ENCODE peak calls at places on chromosomes 7 and 10, in four cellular contexts. A is HCT116, B is K562, L is HepG2. C is an unnamed sample.

GRCh38 chr10:60734226-60734625 is 44.1 kb upstream of the CDK1 start:
- DNase-seq in A (no peak), B (no peak), L (no peak), C (no peak)

GRCh38 chr7:120725376-120726039 is 132.4 kb downstream of the TSPAN12 start:
- DNase-seq in A (peak; percentile 43), B (peak; percentile 38), L (peak; percentile 16), C (no peak)

GRCh38 chr10:132407243-132407746 is 10.3 kb downstream of the PWWP2B start:
- DNase-seq in A (no peak), B (no peak), L (peak; percentile 58), C (no peak)

GRCh38 chr10:84117683-84118394 is 21.5 kb upstream of the GHITM start:
- DNase-seq in A (no peak), B (no peak), L (no peak), C (no peak)

GRCh38 chr10:44993922-44994751 is 6.6 kb upstream of the ZNF22 start:
- DNase-seq in A (no peak), B (no peak), L (peak; percentile 52), C (no peak)

GRCh38 chr7:150788474-150789269 is 11.5 kb downstream of the TMEM176B start:
- DNase-seq in A (no peak), B (no peak), L (no peak), C (no peak)

GRCh38 chr10:74825033-74825370 is 1.4 kb upstream of the KAT6B start:
- DNase-seq in A (no peak), B (peak; percentile 76), L (no peak), C (peak; percentile 70)

GRCh38 chr10:20879136-20879535 is 18.0 kb downstream of the NEBL start:
- DNase-seq in A (no peak), B (no peak), L (no peak), C (no peak)

GRCh38 chr10:122188706-122189105 is 82.4 kb upstream of the BTBD16 start:
- DNase-seq in A (no peak), B (no peak), L (no peak), C (no peak)

GRCh38 chr7:64755881-64756280 is 38.3 kb upstream of the ZNF138 start:
- DNase-seq in A (no peak), B (no peak), L (no peak), C (no peak)

GRCh38 chr10:44854693-44855350 is 56.3 kb upstream of the TMEM72 start:
- DNase-seq in A (no peak), B (no peak), L (no peak), C (no peak)

GRCh38 chr7:139682136-139683013 is 95.4 kb downstream of the HIPK2 start:
- DNase-seq in A (peak; percentile 61), B (peak; percentile 13), L (peak; percentile 61), C (no peak)

GRCh38 chr10:129865413-129865812 is 98.7 kb downstream of the EBF3 start:
- DNase-seq in A (no peak), B (no peak), L (no peak), C (no peak)

GRCh38 chr7:101598981-101599681 is 30.0 kb downstream of the MYL10 start:
- DNase-seq in A (no peak), B (no peak), L (peak; percentile 17), C (no peak)

DNA sequence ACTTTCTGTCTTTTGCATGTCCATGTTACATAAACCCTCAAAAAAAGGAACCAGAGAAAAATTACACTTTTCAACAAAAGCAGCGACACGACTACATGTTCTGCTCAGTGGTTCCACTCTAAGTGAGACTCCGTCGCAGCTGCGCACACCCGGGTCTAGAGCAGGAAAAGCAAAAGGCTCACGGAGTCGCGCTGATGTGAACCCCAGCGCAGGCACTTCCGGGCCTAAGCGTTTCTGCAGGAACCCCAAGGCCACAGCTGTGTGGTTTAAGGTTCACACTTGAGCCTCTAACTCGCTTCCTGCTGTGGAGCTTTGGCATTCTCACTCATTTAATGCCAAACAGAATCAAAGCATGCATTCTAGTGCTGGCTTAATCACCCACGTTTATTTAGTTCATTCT is 240.3 kb downstream of the DNAJB6 start:
- DNase-seq in A (no peak), B (no peak), L (no peak), C (no peak)
- TF ChIP-seq FOSL1 in A (no peak), B (no peak), L (no peak), C (no peak)

GRCh38 chr7:1449501-1449900 is 9.8 kb downstream of the MICALL2 start:
- DNase-seq in A (no peak), B (no peak), L (no peak), C (no peak)
- TF ChIP-seq FOSL1 in A (no peak), B (no peak), L (no peak), C (no peak)

GRCh38 chr7:38664972-38665371 is 33.8 kb upstream of the AMPH start:
- DNase-seq in A (no peak), B (no peak), L (no peak), C (no peak)

GRCh38 chr7:38675500-38676106 is 44.4 kb upstream of the AMPH start:
- DNase-seq in A (no peak), B (no peak), L (no peak), C (no peak)

GRCh38 chr7:38671901-38672559 is 40.9 kb upstream of the AMPH start:
- DNase-seq in A (no peak), B (no peak), L (no peak), C (no peak)

GRCh38 chr7:38673795-38674194 is 42.6 kb upstream of the AMPH start:
- DNase-seq in A (no peak), B (no peak), L (no peak), C (no peak)

GRCh38 chr7:38669965-38670520 is 38.9 kb upstream of the AMPH start:
- DNase-seq in A (no peak), B (no peak), L (no peak), C (no peak)
- TF ChIP-seq FOSL1 in A (no peak), B (no peak), L (no peak), C (no peak)

GRCh38 chr10:490891-491571 is 198.4 kb downstream of the DIP2C start:
- DNase-seq in A (no peak), B (no peak), L (no peak), C (no peak)
- TF ChIP-seq FOSL1 in A (no peak), B (no peak), L (no peak), C (no peak)

DNA sequence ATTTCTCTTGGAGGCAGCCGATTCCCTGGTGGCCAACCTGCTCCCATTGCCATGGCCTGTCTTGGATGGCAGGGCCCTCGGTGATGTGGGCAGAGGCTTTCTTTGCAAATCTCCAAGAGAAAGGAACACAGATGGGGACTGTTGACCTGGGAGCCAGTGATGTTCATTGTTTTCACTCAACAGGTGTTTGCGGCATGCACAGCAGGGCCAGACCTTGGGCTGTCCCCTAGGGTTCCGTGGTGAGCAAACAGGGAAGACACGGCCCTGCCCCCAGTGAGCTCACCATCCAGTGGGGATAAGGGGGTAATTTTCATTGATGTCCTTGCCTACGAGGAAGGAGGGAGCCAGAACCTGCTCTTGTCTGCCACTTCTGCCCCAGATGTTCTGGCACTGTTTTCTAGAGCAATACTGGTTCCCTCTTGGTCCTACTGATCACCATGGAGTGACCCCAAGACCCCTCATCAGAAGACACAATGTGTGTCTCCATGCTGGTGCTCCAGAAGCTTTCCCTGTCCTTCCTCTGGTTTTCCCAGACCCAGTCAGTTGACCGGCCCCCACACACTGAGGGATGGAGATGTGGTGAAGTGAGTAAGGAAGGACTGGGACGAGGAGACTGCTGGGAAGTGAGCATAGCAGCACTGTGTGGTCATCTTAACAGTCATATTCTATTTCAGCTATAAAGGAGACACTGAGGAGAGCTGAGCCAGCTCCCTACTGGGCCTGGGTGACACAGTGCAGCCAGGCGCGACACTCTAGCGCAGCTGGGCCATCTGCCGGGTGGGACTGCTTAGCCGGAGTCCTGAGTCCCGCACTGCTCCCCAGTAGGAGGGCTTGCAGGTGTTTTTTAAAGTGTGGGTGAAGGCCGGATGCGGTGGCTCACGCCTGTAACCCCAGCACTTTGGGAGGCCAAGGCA is 20.4 kb upstream of the FIGNL1 start:
- DNase-seq in A (no peak), B (no peak), L (no peak), C (no peak)
- TF ChIP-seq FOSL1 in A (no peak), B (no peak), L (no peak), C (no peak)

GRCh38 chr10:1359599-1359955 is 303.4 kb downstream of the WDR37 start:
- DNase-seq in A (no peak), B (no peak), L (no peak), C (no peak)
- TF ChIP-seq FOSL1 in A (no peak), B (no peak), L (no peak), C (no peak)

GRCh38 chr7:106065560-106066500 is 46.3 kb downstream of the SYPL1 start:
- DNase-seq in A (no peak), B (no peak), L (peak; percentile 33), C (peak; percentile 42)
- TF ChIP-seq FOSL1 in A (no peak), B (no peak), L (no peak), C (no peak)

DNA sequence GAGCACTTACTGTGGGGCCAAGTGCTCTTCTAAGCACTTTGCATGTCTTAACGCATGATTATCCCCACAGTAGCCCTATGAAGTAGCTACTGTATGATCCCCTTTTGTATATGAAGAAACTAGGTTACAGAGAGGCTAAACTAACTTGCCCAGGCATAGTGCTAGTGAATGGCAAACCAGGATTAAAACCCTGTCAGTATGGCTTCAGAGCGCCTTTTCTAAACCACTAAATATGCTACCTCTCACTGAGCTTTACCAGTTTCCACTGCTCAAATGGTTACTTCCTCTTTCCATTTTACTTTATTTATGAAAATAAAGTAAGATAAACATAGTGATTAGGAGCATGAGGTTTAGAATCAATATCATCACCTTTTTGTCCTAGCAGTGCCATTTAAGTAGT is 73.6 kb downstream of the PODXL start:
- DNase-seq in A (no peak), B (no peak), L (no peak), C (no peak)
- TF ChIP-seq FOSL1 in A (no peak), B (no peak), L (no peak), C (no peak)